ENCODE peak calls at places on chromosomes 16 and 17, in four cellular contexts. U, A, B and D are unnamed samples.

GRCh38 chr17:81481815-81482505 is 30.6 kb downstream of the ACTG1 start:
- DNase-seq in U (no peak), B (no peak), A (no peak), D (no peak)

GRCh38 chr16:55261301-55261700 is 62.7 kb upstream of the IRX6 start:
- DNase-seq in B (no peak), A (no peak), U (no peak), D (no peak)

GRCh38 chr16:64153718-64154117 is 968.1 kb downstream of the CDH11 start:
- DNase-seq in U (no peak), A (no peak), B (no peak), D (no peak)

GRCh38 chr17:12727881-12728280 is 61.4 kb upstream of the ARHGAP44 start:
- DNase-seq in B (peak), A (no peak), U (no peak), D (no peak)

GRCh38 chr16:5575846-5576245 is 478.3 kb upstream of the EEF2KMT start:
- DNase-seq in U (no peak), A (no peak), B (no peak), D (no peak)

GRCh38 chr17:31843382-31843780 is 15.7 kb downstream of the COPRS start:
- DNase-seq in B (no peak), A (no peak), U (no peak), D (no peak)

GRCh38 chr17:42982266-42982665 is 1.9 kb downstream of the RUNDC1 start:
- DNase-seq in U (no peak), B (no peak), A (no peak), D (no peak)

GRCh38 chr17:51355314-51356083 is 95.2 kb downstream of the UTP18 start:
- DNase-seq in U (no peak), A (peak), B (peak), D (no peak)

GRCh38 chr16:53504665-53505064 is 1.7 kb upstream of the AKTIP start:
- DNase-seq in A (no peak), B (peak), U (peak), D (peak)

GRCh38 chr17:79788989-79789942 is 7.6 kb downstream of the CBX8 start:
- DNase-seq in B (no peak), U (no peak), A (peak), D (no peak)

GRCh38 chr17:69972251-69972650 is 102.8 kb upstream of the KCNJ16 start:
- DNase-seq in U (no peak), A (no peak), B (no peak), D (no peak)

GRCh38 chr17:50060951-50061712 is 5.2 kb downstream of the ITGA3 start:
- DNase-seq in A (no peak), B (peak), U (no peak), D (no peak)

GRCh38 chr16:21324267-21324666 is 46.2 kb upstream of the CRYM start:
- DNase-seq in B (no peak), A (no peak), U (no peak), D (no peak)

GRCh38 chr16:11229906-11230305 is 26.1 kb downstream of the SOCS1 start:
- DNase-seq in B (no peak), U (no peak), A (no peak), D (no peak)

GRCh38 chr16:25065899-25066298 is 45.6 kb upstream of the LCMT1 start:
- DNase-seq in U (no peak), B (no peak), A (no peak), D (no peak)

GRCh38 chr17:75848523-75849303 is 4.5 kb upstream of the UNC13D start:
- DNase-seq in U (no peak), B (peak), A (peak), D (peak)

GRCh38 chr16:27638833-27639587 is 89.1 kb downstream of the KATNIP start:
- DNase-seq in B (no peak), A (peak), U (no peak), D (no peak)